ENCODE peak calls at places on chromosomes 7 and 10, in five cellular contexts. One of them, this sample, is unnamed. For H3K79me2 and H3K9me3, the result is how much of the 10 kb centered on the place peaks cover.

GRCh38 chr10:3882855-3883254 is 97.8 kb upstream of the KLF6 start:
- DNase-seq in fibroblast of lung: no peak
- DNase-seq in MM.1S: no peak
- DNase-seq in GM23248: no peak
- DNase-seq in hepatocyte: no peak
- DNase-seq in this sample: no peak

GRCh38 chr10:49620841-49621378 is 7.1 kb downstream of the CHAT start:
- DNase-seq in fibroblast of lung: no peak
- DNase-seq in hepatocyte: no peak
- DNase-seq in MM.1S: no peak
- DNase-seq in GM23248: no peak
- DNase-seq in this sample: no peak

GRCh38 chr7:68980011-68980410 is 618.3 kb upstream of the AUTS2 start:
- DNase-seq in fibroblast of lung: peak
- DNase-seq in MM.1S: no peak
- DNase-seq in GM23248: peak
- DNase-seq in hepatocyte: no peak
- DNase-seq in this sample: no peak

GRCh38 chr7:111159426-111159825 is 68.5 kb downstream of the LRRN3 start:
- DNase-seq in hepatocyte: no peak
- DNase-seq in GM23248: peak
- DNase-seq in MM.1S: no peak
- DNase-seq in fibroblast of lung: peak
- DNase-seq in this sample: no peak

GRCh38 chr10:84196941-84197340 is 2.6 kb downstream of the CDHR1 start:
- DNase-seq in MM.1S: no peak
- DNase-seq in GM23248: no peak
- DNase-seq in hepatocyte: no peak
- DNase-seq in fibroblast of lung: no peak
- DNase-seq in this sample: no peak

GRCh38 chr7:116951366-116952292 is 1.7 kb upstream of the ST7 start:
- DNase-seq in fibroblast of lung: no peak
- DNase-seq in hepatocyte: no peak
- DNase-seq in GM23248: no peak
- DNase-seq in MM.1S: no peak
- DNase-seq in this sample: no peak

GRCh38 chr10:60735244-60735643 is 43.0 kb upstream of the CDK1 start:
- DNase-seq in GM23248: no peak
- DNase-seq in MM.1S: no peak
- DNase-seq in hepatocyte: no peak
- DNase-seq in fibroblast of lung: no peak
- DNase-seq in this sample: no peak

GRCh38 chr10:129690248-129691070 is 223.4 kb downstream of the MGMT start:
- DNase-seq in GM23248: peak
- DNase-seq in hepatocyte: no peak
- DNase-seq in MM.1S: no peak
- DNase-seq in fibroblast of lung: peak
- DNase-seq in this sample: peak

GRCh38 chr10:86439544-86439943 is 72.9 kb upstream of the GRID1 start:
- DNase-seq in fibroblast of lung: peak
- DNase-seq in MM.1S: no peak
- DNase-seq in GM23248: peak
- DNase-seq in hepatocyte: peak
- DNase-seq in this sample: no peak

GRCh38 chr10:99234739-99235468 is 748 bp downstream of the HPSE2 start:
- DNase-seq in fibroblast of lung: peak
- DNase-seq in MM.1S: peak
- DNase-seq in GM23248: peak
- DNase-seq in hepatocyte: peak
- DNase-seq in this sample: no peak

GRCh38 chr10:99234067-99234738 is 1.4 kb downstream of the HPSE2 start:
- DNase-seq in MM.1S: peak
- DNase-seq in fibroblast of lung: peak
- DNase-seq in hepatocyte: peak
- DNase-seq in GM23248: peak
- DNase-seq in this sample: no peak

GRCh38 chr10:99232357-99232999 is 3.2 kb downstream of the HPSE2 start:
- DNase-seq in MM.1S: no peak
- DNase-seq in GM23248: peak
- DNase-seq in fibroblast of lung: no peak
- DNase-seq in hepatocyte: peak
- DNase-seq in this sample: no peak

GRCh38 chr10:99233000-99233679 is 2.5 kb downstream of the HPSE2 start:
- DNase-seq in GM23248: no peak
- DNase-seq in fibroblast of lung: no peak
- DNase-seq in hepatocyte: no peak
- DNase-seq in MM.1S: no peak
- DNase-seq in this sample: no peak

DNA sequence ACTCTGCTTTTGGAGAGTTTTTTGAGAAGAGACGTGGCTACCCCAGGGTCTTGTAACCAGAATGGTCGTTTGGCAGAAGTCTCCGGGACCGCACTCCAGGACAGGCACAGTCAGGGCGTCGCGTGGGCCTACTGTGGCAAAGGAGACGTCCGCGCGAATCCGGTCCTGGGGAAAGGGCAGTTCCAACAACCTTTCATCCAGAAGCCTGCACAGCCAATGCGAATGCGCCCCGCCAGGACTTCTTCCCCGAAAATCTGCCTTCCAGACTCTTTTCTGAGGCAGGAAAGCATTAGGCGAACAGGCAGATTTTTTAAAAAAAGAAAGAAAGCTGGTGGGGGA is 2.0 kb downstream of the HPSE2 start:
- DNase-seq in fibroblast of lung: no peak
- DNase-seq in MM.1S: no peak
- DNase-seq in GM23248: no peak
- DNase-seq in hepatocyte: no peak
- DNase-seq in this sample: no peak
- TF ChIP-seq EZH2 in fibroblast of lung: no peak
- TF ChIP-seq EZH2 in MM.1S: no peak
- TF ChIP-seq EZH2 in GM23248: peak
- TF ChIP-seq EZH2 in hepatocyte: no peak
- TF ChIP-seq EZH2 in this sample: no peak

GRCh38 chr7:130900471-130901076 is 166.6 kb upstream of the KLF14 start:
- DNase-seq in MM.1S: no peak
- DNase-seq in fibroblast of lung: no peak
- DNase-seq in GM23248: peak
- DNase-seq in hepatocyte: no peak
- DNase-seq in this sample: no peak
- H3K79me2 ChIP-seq in MM.1S: half or more
- H3K79me2 ChIP-seq in fibroblast of lung: half or more
- H3K79me2 ChIP-seq in GM23248: half or more
- H3K79me2 ChIP-seq in hepatocyte: under half
- H3K79me2 ChIP-seq in this sample: half or more

DNA sequence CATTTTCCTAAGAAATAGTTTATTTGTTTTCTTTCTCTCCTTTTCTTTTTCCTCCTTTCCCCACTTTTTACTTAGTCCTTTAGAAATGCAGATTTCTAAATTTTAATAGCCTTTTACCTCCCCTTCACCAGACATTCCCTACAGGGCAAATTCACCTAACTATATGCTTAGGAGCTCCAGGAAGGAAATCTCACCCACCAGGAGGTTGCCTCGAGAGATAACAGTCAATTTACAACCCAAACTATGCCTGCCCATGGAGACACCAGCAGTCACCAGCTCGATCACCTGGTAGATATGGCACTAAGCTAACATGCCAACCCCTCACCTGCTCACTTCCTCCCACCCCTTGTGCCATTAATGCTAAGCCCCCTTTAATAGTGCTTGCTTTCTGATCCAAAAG is 25.2 kb upstream of the CREB3L2 start:
- DNase-seq in MM.1S: no peak
- DNase-seq in fibroblast of lung: no peak
- DNase-seq in hepatocyte: no peak
- DNase-seq in GM23248: no peak
- DNase-seq in this sample: no peak
- H3K9me3 ChIP-seq in MM.1S: under half
- H3K9me3 ChIP-seq in fibroblast of lung: under half
- H3K9me3 ChIP-seq in hepatocyte: under half
- H3K9me3 ChIP-seq in GM23248: under half
- H3K9me3 ChIP-seq in this sample: under half

DNA sequence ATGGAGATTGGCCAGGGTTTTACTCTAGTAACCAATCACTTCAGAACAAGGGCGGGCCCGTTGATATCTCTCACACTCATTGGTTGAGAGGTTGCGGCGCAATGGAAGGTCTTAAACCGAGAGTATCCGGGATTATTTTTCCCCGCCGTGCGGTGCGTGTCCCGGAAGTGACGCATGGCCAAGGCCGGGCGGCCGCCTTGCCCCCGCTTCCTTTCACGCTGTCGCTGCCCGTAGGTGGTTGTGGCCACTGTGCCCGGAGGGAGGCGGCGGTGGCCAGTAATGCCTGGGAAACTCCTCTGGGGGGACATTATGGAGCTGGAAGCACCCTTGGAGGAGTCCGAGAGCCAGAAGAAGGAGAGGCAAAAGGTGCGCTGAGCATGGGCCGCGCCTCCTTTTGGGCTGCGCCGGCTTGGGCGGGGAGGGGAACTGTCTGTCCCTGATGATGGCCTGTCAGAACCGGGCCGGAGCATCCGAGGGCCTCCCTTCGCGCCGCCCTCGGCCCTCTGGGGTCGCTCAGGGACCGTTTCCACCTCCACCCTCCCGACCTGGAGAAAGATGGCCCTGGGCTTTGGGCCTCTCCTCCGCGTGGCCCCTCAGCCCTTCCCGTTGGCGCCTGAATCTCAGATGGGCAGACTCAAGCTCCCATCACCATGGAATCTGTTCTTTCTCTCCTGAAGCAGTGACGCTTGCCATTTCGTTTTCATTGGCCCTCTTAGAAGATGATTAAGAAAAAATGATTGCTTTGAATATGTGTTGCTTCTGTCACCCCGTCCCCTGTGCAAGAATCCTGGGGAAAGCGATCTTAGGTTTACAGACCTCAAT is at the start of gene DDX50:
- DNase-seq in GM23248: peak
- DNase-seq in fibroblast of lung: peak
- DNase-seq in MM.1S: peak
- DNase-seq in hepatocyte: peak
- DNase-seq in this sample: peak
- TF ChIP-seq EZH2 in GM23248: no peak
- TF ChIP-seq EZH2 in fibroblast of lung: no peak
- TF ChIP-seq EZH2 in MM.1S: no peak
- TF ChIP-seq EZH2 in hepatocyte: no peak
- TF ChIP-seq EZH2 in this sample: no peak

This sample was measured in keratinocyte.